ENCODE peak calls at places on chromosomes 13 and 19, in seven cellular contexts. U, N, Y, G, W, T and R are unnamed samples.

GRCh38 chr19:58021541-58022282 is 12.1 kb upstream of the ZSCAN1 start:
- DNase-seq in U (peak), N (peak), Y (peak), G (peak), W (no peak), T (no peak), R (peak)

GRCh38 chr13:75836441-75836840 is 200.3 kb downstream of the LMO7 start:
- DNase-seq in U (no peak), N (no peak), Y (no peak), G (no peak), W (no peak), T (peak), R (no peak)

GRCh38 chr13:46124531-46124966 is 19.7 kb upstream of the CPB2 start:
- DNase-seq in U (no peak), N (no peak), Y (no peak), G (no peak), W (no peak), T (no peak), R (no peak)

GRCh38 chr13:104962411-104962810 is 1573.1 kb downstream of the EFNB2 start:
- DNase-seq in U (no peak), N (no peak), Y (no peak), G (no peak), W (no peak), T (no peak), R (no peak)

GRCh38 chr13:33285420-33286124 is at the start of gene STARD13:
- DNase-seq in U (peak), N (peak), Y (peak), G (peak), W (peak), T (peak), R (peak)

GRCh38 chr13:74641586-74641985 is 507.4 kb upstream of the KLF12 start:
- DNase-seq in U (peak), N (no peak), Y (no peak), G (no peak), W (no peak), T (no peak), R (no peak)

GRCh38 chr13:79258489-79258888 is 147.6 kb downstream of the RBM26 start:
- DNase-seq in U (no peak), N (no peak), Y (no peak), G (no peak), W (no peak), T (no peak), R (no peak)

GRCh38 chr19:11673608-11674041 is 65.1 kb downstream of the ZNF823 start:
- DNase-seq in U (peak), N (peak), Y (peak), G (peak), W (peak), T (peak), R (peak)

GRCh38 chr13:47039106-47039505 is 142.3 kb upstream of the HTR2A start:
- DNase-seq in U (peak), N (no peak), Y (peak), G (no peak), W (no peak), T (no peak), R (no peak)

GRCh38 chr19:14167594-14168138 is 31.3 kb upstream of the ASF1B start:
- DNase-seq in U (no peak), N (no peak), Y (no peak), G (no peak), W (no peak), T (no peak), R (no peak)

GRCh38 chr19:40519352-40520322 is 52.8 kb downstream of the SPTBN4 start:
- DNase-seq in U (peak), N (no peak), Y (peak), G (peak), W (no peak), T (no peak), R (peak)
- H2BK120ac ChIP-seq in U (no peak), N (no peak), Y (no peak), G (no peak), W (no peak), T (no peak), R (no peak)

GRCh38 chr13:73542446-73542845 is 483.6 kb downstream of the KLF5 start:
- DNase-seq in U (no peak), N (no peak), Y (no peak), G (no peak), W (no peak), T (no peak), R (no peak)
- H3K4me2 ChIP-seq in U (no peak), N (no peak), Y (no peak), G (no peak), W (no peak), T (no peak), R (no peak)

DNA sequence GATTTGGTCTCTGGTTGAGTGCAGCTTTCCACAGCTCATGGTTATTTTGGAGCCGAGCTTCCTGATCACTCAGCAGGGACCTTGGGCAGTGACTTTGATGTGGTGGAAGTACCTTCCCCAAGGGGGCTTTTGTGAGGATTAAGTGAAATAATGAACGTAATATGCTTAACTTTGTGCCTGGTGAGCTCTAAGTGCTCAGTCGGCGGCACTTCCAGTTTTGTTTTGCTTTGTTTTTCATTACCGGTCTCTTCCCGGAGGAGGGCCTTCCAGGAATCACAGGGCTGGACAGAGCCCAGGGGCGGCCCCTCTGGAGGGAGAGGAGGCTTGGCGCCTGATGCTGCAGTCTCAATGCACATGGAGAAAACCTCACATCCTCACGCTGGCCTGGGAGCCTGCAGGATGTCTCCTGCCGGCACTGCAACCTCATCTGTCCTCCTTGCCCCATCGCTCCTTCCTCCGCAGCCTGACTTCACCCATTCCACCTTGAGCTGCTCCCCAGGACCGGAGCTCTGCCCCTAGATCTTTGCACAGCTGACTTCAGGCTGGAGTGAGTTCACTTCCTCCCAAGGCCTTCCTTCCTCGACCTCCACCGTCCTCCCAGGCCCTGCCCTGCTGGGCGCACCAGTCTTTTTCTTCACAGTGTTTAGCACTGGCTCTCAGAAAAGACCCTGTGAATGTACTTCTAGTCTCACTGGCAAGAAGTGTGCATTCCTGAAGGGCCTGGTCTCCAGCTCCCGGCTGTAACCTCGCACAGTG is 1.6 kb downstream of the PLEKHF1 start:
- DNase-seq in U (peak), N (peak), Y (peak), G (peak), W (no peak), T (no peak), R (peak)
- H2BK120ac ChIP-seq in U (peak), N (no peak), Y (no peak), G (no peak), W (no peak), T (no peak), R (no peak)

GRCh38 chr19:43560687-43561086 is 14.6 kb downstream of the XRCC1 start:
- DNase-seq in U (peak), N (no peak), Y (peak), G (peak), W (no peak), T (no peak), R (peak)

GRCh38 chr19:43562211-43562697 is 13.1 kb downstream of the XRCC1 start:
- DNase-seq in U (no peak), N (no peak), Y (no peak), G (no peak), W (no peak), T (no peak), R (no peak)

GRCh38 chr19:43562698-43563241 is 12.6 kb downstream of the XRCC1 start:
- DNase-seq in U (peak), N (no peak), Y (peak), G (no peak), W (no peak), T (peak), R (no peak)

GRCh38 chr19:43563816-43564215 is 11.5 kb downstream of the XRCC1 start:
- DNase-seq in U (no peak), N (no peak), Y (no peak), G (no peak), W (no peak), T (no peak), R (no peak)

GRCh38 chr19:43561144-43561970 is 14.0 kb downstream of the XRCC1 start:
- DNase-seq in U (no peak), N (no peak), Y (no peak), G (no peak), W (no peak), T (peak), R (no peak)
- H3K4me2 ChIP-seq in U (no peak), N (no peak), Y (no peak), G (no peak), W (no peak), T (no peak), R (no peak)

GRCh38 chr19:12967907-12968306 is 1.5 kb upstream of the DAND5 start:
- DNase-seq in U (peak), N (no peak), Y (no peak), G (no peak), W (no peak), T (no peak), R (no peak)
- H2BK120ac ChIP-seq in U (no peak), N (no peak), Y (no peak), G (no peak), W (no peak), T (no peak), R (no peak)

GRCh38 chr13:45104294-45104693 is 16.0 kb upstream of the GTF2F2 start:
- DNase-seq in U (no peak), N (no peak), Y (no peak), G (no peak), W (no peak), T (no peak), R (no peak)

GRCh38 chr13:45113809-45114208 is 6.5 kb upstream of the GTF2F2 start:
- DNase-seq in U (no peak), N (no peak), Y (no peak), G (no peak), W (no peak), T (no peak), R (no peak)

GRCh38 chr13:45105895-45106294 is 14.4 kb upstream of the GTF2F2 start:
- DNase-seq in U (peak), N (no peak), Y (peak), G (no peak), W (no peak), T (peak), R (no peak)

GRCh38 chr13:45107539-45107938 is 12.8 kb upstream of the GTF2F2 start:
- DNase-seq in U (no peak), N (no peak), Y (no peak), G (no peak), W (no peak), T (no peak), R (no peak)

DNA sequence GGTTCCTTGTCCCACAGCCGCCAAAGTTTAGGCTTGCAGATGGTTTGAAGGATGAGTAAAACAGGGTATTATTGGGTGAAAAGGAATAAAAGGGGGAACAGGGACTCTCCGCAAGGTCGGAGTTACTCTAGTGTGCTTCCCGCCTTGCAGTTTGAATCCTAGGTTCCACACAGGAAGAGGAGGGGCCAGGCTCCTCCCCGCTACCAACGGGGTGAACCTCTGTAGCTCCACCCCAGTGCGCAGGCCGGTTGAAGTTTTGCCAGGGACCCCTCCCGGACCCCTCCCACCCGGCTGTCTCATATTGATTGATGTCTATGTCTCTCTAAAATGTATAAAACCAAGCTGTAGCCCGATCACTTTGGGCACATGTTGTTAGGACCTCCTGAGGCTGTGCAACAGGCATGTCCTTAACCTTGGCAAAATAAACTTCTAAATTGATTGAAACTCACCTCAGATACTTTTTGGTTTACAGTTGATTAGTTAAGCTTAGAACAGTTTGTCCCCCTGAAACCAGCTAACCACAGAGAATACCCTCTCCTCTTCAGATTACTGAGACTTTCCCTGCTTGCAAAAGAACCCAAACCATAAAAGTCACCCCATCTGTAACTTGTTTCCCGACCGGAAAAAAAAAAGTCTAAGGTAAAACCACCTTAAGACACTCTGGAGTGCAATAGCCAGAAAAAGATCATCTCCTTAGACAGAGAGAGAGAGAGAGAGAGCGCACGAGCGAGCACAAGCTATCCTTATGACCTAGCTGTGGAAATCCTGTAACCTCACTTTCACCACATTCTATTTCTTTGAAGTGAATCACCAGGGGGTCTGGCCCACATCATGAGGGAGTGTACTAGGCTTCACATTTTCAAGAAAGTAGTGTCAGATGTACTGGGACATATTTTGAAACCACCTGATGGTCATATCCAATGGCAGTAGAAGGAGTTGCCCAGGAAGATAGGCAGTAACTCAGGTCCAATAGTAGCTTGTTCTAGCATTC is 11.3 kb upstream of the GTF2F2 start:
- DNase-seq in U (peak), N (no peak), Y (peak), G (peak), W (no peak), T (no peak), R (no peak)
- H3K4me2 ChIP-seq in U (no peak), N (no peak), Y (no peak), G (no peak), W (peak), T (no peak), R (no peak)